ENCODE peak calls at places on chromosome 16, in ten cellular contexts. A is mammary epithelial cell, X is cardiac muscle cell, B is DND-41, H is breast epithelium, I is H1, R is thoracic aorta, K is GM06990, M is adipocyte, L is BJ. V is an unnamed sample.

GRCh38 chr16:81616321-81617020 is 162.6 kb upstream of the PLCG2 start:
- DNase-seq in R (no peak), I (no peak), X (peak; percentile 78), B (peak; percentile 65), K (peak; percentile 63), M (peak; percentile 55), A (no peak), H (no peak), L (no peak), V (peak; percentile 68)

GRCh38 chr16:4870138-4870671 is 22.9 kb downstream of the UBN1 start:
- DNase-seq in I (no peak), A (no peak), H (no peak), M (no peak), X (no peak), R (no peak), K (no peak), L (no peak), B (no peak), V (no peak)

GRCh38 chr16:68475071-68475470 is 26.8 kb upstream of the SMPD3 start:
- DNase-seq in L (no peak), R (no peak), X (no peak), I (no peak), M (no peak), H (peak; percentile 43), K (no peak), B (no peak), A (peak; percentile 50), V (no peak)

GRCh38 chr16:80569440-80570105 is 28.8 kb downstream of the DYNLRB2 start:
- DNase-seq in B (no peak), X (no peak), R (no peak), H (no peak), M (no peak), K (peak; percentile 62), L (no peak), I (no peak), A (peak; percentile 34), V (no peak)

GRCh38 chr16:59593256-59593655 is 859.1 kb upstream of the GOT2 start:
- DNase-seq in H (no peak), L (peak; percentile 44), X (no peak), I (no peak), A (peak; percentile 54), K (no peak), R (no peak), M (peak; percentile 74), B (no peak), V (no peak)

GRCh38 chr16:89378947-89379771 is 111.2 kb downstream of the ANKRD11 start:
- DNase-seq in L (no peak), R (no peak), X (no peak), M (no peak), B (no peak), A (peak; percentile 66), I (no peak), H (no peak), K (no peak), V (no peak)

GRCh38 chr16:85474808-85475207 is 138.3 kb upstream of the GSE1 start:
- DNase-seq in M (no peak), L (no peak), H (no peak), X (no peak), B (no peak), K (no peak), A (no peak), I (no peak), R (no peak), V (no peak)

GRCh38 chr16:85735225-85735722 is 15.6 kb downstream of the C16orf74 start:
- DNase-seq in H (no peak), A (no peak), L (no peak), B (peak; percentile 41), R (no peak), X (no peak), I (no peak), M (no peak), K (peak; percentile 71), V (peak; percentile 73)

GRCh38 chr16:85416267-85417109 is 196.6 kb upstream of the GSE1 start:
- DNase-seq in K (peak; percentile 65), M (peak; percentile 31), L (no peak), B (peak; percentile 91), I (no peak), H (no peak), A (peak; percentile 13), R (no peak), X (peak; percentile 47), V (peak; percentile 79)

DNA sequence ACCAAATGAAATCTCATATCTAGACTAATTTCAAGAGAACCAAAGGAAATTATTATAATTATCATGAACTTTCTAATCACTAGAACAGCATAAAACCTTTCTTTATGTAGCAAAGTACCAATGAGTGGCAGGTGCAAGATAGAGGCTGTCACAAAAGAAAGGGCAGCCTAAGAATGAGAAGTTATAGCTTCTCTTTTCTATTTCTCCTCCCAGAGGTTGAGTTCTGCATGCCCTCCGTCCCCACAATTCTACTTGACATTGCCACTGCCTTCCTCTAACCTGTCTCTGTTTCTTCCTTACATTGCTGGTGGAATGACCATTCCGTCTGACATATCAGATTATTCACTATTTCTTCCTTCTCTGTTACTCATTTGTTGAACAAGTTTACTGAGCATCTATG is 87.4 kb upstream of the ATF7IP2 start:
- DNase-seq in A (no peak), M (no peak), L (no peak), R (no peak), I (no peak), B (no peak), H (no peak), K (no peak), X (no peak), V (no peak)
- H3K4me3 ChIP-seq in A (no peak overlapping the region), M (no peak overlapping the region), L (no peak overlapping the region), R (no peak overlapping the region), I (no peak overlapping the region), B (no peak overlapping the region), H (no peak overlapping the region), K (no peak overlapping the region), X (no peak overlapping the region), V (no peak overlapping the region)

DNA sequence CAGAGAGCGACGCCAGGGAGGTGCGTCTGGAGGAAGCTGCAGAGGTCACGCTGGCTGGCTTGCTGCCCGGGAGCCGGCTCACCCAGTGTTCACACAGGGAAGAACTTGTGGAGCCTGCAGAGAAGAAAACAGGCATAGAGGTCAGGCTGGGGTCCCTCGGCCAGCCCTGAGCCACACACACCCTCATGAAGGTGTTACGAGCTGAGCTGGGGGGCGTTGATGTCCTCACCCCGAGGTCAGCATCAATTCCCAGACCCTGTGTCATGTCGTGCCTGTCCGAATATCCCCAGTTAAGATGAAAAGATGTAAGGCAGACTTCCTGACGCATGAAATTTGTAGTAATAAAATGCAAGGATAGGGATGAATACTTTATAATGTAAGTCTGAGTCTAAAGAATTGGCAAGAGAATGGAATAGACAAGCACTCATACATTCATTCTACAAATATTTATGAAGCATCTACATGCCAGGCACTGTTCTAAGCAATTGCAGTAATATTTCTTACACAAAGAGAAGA is 77.1 kb downstream of the USP31 start:
- DNase-seq in H (peak; percentile 59), M (no peak), R (peak; percentile 56), K (no peak), A (peak; percentile 82), L (no peak), X (no peak), I (no peak), B (no peak), V (no peak)
- H3K36me3 ChIP-seq in H (peaks cover 12% of the 10 kb centered on the region), M (peaks cover 44% of the 10 kb centered on the region), R (peaks cover 35% of the 10 kb centered on the region), K (no peaks in the 10 kb centered on the region), A (peaks cover 35% of the 10 kb centered on the region), L (peaks cover 14% of the 10 kb centered on the region), X (peaks cover 20% of the 10 kb centered on the region), I (peaks cover 44% of the 10 kb centered on the region), B (peaks cover 77% of the 10 kb centered on the region), V (no peaks in the 10 kb centered on the region)

GRCh38 chr16:686459-687260 is 2.5 kb upstream of the JMJD8 start:
- DNase-seq in I (no peak), K (no peak), R (no peak), A (no peak), B (no peak), M (no peak), X (no peak), L (no peak), H (no peak), V (no peak)
- H3K4me3 ChIP-seq in I (no peak overlapping the region), K (no peak overlapping the region), R (no peak overlapping the region), A (no peak overlapping the region), B (no peak overlapping the region), M (no peak overlapping the region), X (no peak overlapping the region), L (no peak overlapping the region), H (no peak overlapping the region), V (no peak overlapping the region)

DNA sequence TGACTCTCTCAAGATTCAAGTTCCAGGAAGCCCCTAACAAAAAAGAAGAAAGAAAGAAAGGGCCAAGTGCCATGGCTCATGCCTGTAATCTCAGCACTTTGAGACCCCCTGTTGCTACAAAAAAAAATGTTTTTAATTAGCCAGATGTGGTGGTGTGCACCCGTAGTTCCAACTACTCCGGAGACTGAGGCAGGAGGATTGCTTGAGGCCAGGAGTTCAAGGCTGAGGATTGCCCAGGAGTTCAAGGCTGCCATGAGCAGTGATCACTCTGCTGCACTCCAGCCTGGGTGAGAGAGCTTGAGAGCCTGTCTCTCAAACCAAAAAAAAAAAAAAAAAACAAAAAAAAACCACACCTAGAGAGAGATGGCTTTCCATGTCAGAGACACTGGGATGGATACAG is 18.8 kb downstream of the TLE7 start:
- DNase-seq in B (no peak), A (no peak), L (no peak), I (no peak), R (no peak), H (no peak), K (no peak), M (no peak), X (no peak), V (no peak)
- H3K36me3 ChIP-seq in B (no peaks in the 10 kb centered on the region), A (no peaks in the 10 kb centered on the region), L (no peaks in the 10 kb centered on the region), I (no peaks in the 10 kb centered on the region), R (no peaks in the 10 kb centered on the region), H (no peaks in the 10 kb centered on the region), K (no peaks in the 10 kb centered on the region), M (no peaks in the 10 kb centered on the region), X (no peaks in the 10 kb centered on the region), V (no peaks in the 10 kb centered on the region)

GRCh38 chr16:3112881-3113574 is 642 bp downstream of the ZNF205 start:
- DNase-seq in A (no peak), I (no peak), X (no peak), K (no peak), L (no peak), M (peak; percentile 38), R (no peak), H (no peak), B (no peak), V (no peak)
- H3K4me3 ChIP-seq in A (peak overlapping the region; percentile 95), I (peak overlapping the region; percentile 93), X (peak overlapping the region; percentile 99), K (peak overlapping the region; percentile 41), L (peak overlapping the region; percentile 73), M (peak overlapping the region; percentile 87), R (peak overlapping the region; percentile 74), H (peak overlapping the region; percentile 94), B (no peak overlapping the region), V (no peak overlapping the region)

GRCh38 chr16:70320121-70320520 is 21.1 kb downstream of the DDX19B start:
- DNase-seq in M (no peak), R (no peak), H (no peak), B (no peak), X (no peak), A (no peak), I (no peak), K (no peak), L (no peak), V (no peak)
- H3K36me3 ChIP-seq in M (peaks cover 47% of the 10 kb centered on the region), R (peaks cover 56% of the 10 kb centered on the region), H (peaks cover 4% of the 10 kb centered on the region), B (no peaks in the 10 kb centered on the region), X (peaks cover 33% of the 10 kb centered on the region), A (peaks cover 4% of the 10 kb centered on the region), I (peaks cover 30% of the 10 kb centered on the region), K (peaks cover 11% of the 10 kb centered on the region), L (peaks cover 8% of the 10 kb centered on the region), V (peaks cover 18% of the 10 kb centered on the region)

V was measured in CD8-positive, alpha-beta memory T cell.